ENCODE peak calls at places on chromosomes 2 and 18, in four cellular contexts. G, D, B and M are unnamed samples.

GRCh38 chr2:128531856-128532255 is 213.2 kb upstream of the HS6ST1 start:
- DNase-seq in G (no peak), D (no peak), B (peak; percentile 21), M (no peak)

GRCh38 chr2:150601280-150602038 is 114.0 kb upstream of the RND3 start:
- DNase-seq in G (no peak), D (peak; percentile 81), B (peak; percentile 61), M (no peak)

GRCh38 chr2:124283090-124283489 is 258.0 kb downstream of the CNTNAP5 start:
- DNase-seq in G (no peak), D (no peak), B (no peak), M (no peak)

GRCh38 chr18:47725656-47726055 is 204.8 kb downstream of the SMAD2 start:
- DNase-seq in G (no peak), D (no peak), B (no peak), M (no peak)

GRCh38 chr2:206316141-206316540 is 41.7 kb downstream of the ZDBF2 start:
- DNase-seq in G (no peak), D (no peak), B (no peak), M (no peak)

GRCh38 chr2:43266692-43267091 is 40.3 kb upstream of the ZFP36L2 start:
- DNase-seq in G (no peak), D (peak; percentile 33), B (no peak), M (no peak)

GRCh38 chr2:205745661-205746407 is 63.5 kb downstream of the NRP2 start:
- DNase-seq in G (no peak), D (no peak), B (no peak), M (no peak)

GRCh38 chr2:213649176-213649575 is 364.9 kb downstream of the SPAG16 start:
- DNase-seq in G (no peak), D (no peak), B (no peak), M (no peak)

GRCh38 chr2:172513935-172514586 is 41.8 kb upstream of the PDK1 start:
- DNase-seq in G (no peak), D (no peak), B (no peak), M (no peak)

GRCh38 chr2:16031055-16031847 is 90.9 kb downstream of the MYCN start:
- DNase-seq in G (no peak), D (no peak), B (no peak), M (no peak)

GRCh38 chr18:987325-988186 is 82.9 kb downstream of the ADCYAP1 start:
- DNase-seq in G (peak; percentile 68), D (no peak), B (peak; percentile 90), M (no peak)

GRCh38 chr18:3652380-3653262 is 202.6 kb downstream of the TGIF1 start:
- DNase-seq in G (peak; percentile 97), D (peak; percentile 99), B (peak; percentile 97), M (no peak)

GRCh38 chr2:220279372-220279771 is 651.9 kb downstream of the SLC4A3 start:
- DNase-seq in G (no peak), D (peak; percentile 94), B (no peak), M (no peak)

GRCh38 chr2:215974700-215975429 is 38.5 kb downstream of the MREG start:
- DNase-seq in G (no peak), D (no peak), B (no peak), M (no peak)

GRCh38 chr18:75346671-75347070 is 80.8 kb downstream of the SMIM21 start:
- DNase-seq in G (no peak), D (no peak), B (no peak), M (no peak)

GRCh38 chr18:48303883-48304282 is 105.3 kb downstream of the ZBTB7C start:
- DNase-seq in G (no peak), D (no peak), B (no peak), M (no peak)

GRCh38 chr2:10202136-10202535 is 79.6 kb downstream of the RRM2 start:
- DNase-seq in G (no peak), D (peak; percentile 43), B (no peak), M (no peak)

GRCh38 chr2:223538920-223539440 is 63.2 kb downstream of the SCG2 start:
- DNase-seq in G (no peak), D (no peak), B (no peak), M (no peak)

GRCh38 chr18:46148810-46149209 is 44.6 kb downstream of the HAUS1 start:
- DNase-seq in G (peak; percentile 45), D (peak; percentile 59), B (peak; percentile 66), M (no peak)
- TF ChIP-seq FOS in G (no peak), D (no peak), B (no peak), M (no peak)

GRCh38 chr2:153509133-153509532 is 30.6 kb upstream of the RPRM start:
- DNase-seq in G (no peak), D (no peak), B (no peak), M (no peak)
- TF ChIP-seq FOS in G (no peak), D (no peak), B (no peak), M (no peak)

GRCh38 chr2:159090514-159091201 is 122.2 kb downstream of the TANC1 start:
- DNase-seq in G (no peak), D (peak; percentile 38), B (peak; percentile 57), M (peak; percentile 25)

GRCh38 chr2:159094173-159094737 is 125.8 kb downstream of the TANC1 start:
- DNase-seq in G (no peak), D (peak; percentile 68), B (peak; percentile 85), M (no peak)

GRCh38 chr2:159091381-159091780 is 122.9 kb downstream of the TANC1 start:
- DNase-seq in G (no peak), D (peak; percentile 84), B (peak; percentile 85), M (no peak)

GRCh38 chr2:159093496-159093895 is 125.1 kb downstream of the TANC1 start:
- DNase-seq in G (no peak), D (peak; percentile 36), B (peak; percentile 56), M (no peak)

GRCh38 chr2:159091981-159092380 is 123.5 kb downstream of the TANC1 start:
- DNase-seq in G (no peak), D (no peak), B (peak; percentile 55), M (peak; percentile 21)
- TF ChIP-seq FOS in G (no peak), D (no peak), B (no peak), M (no peak)

GRCh38 chr18:9746958-9747357 is 38.9 kb downstream of the RAB31 start:
- DNase-seq in G (no peak), D (no peak), B (no peak), M (no peak)
- TF ChIP-seq FOS in G (no peak), D (no peak), B (no peak), M (no peak)

GRCh38 chr2:228181098-228182019 is at the start of gene SPHKAP:
- DNase-seq in G (no peak), D (no peak), B (no peak), M (no peak)
- TF ChIP-seq FOS in G (no peak), D (no peak), B (no peak), M (no peak)

DNA sequence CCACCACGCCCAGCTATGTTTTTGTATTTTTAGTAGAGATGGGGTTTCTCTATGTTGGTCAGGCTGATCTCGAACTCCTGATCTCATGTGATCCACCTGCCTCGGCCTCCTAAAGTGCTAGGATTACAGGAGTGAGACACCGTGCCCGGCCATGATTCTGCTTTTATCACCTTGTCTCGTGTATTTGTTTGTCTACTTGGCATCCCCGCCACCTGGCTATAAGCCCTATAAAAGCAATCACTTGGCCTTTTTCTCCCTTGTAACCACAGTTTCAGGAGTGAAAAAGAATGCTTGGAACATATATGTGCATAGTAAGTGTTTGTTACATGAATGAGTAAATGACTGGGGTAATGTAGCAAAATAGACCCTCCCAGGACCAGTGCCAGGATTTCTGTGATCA is 77.5 kb upstream of the PAPOLG start:
- DNase-seq in G (no peak), D (no peak), B (no peak), M (no peak)
- TF ChIP-seq FOS in G (no peak), D (no peak), B (no peak), M (no peak)